ENCODE peak calls at places on chromosomes 6 and 20, in ten cellular contexts. E is astrocyte, H is tibial nerve, N is fibroblast of villous mesenchyme, L is neural progenitor cell, Y is GM23338, T is ovary, C is HFF-Myc, V is AG04450, W is esophagus squamous epithelium. J is an unnamed sample.

GRCh38 chr6:142819603-142820335 is 125.2 kb downstream of the HIVEP2 start:
- DNase-seq in E (peak), H (no peak), N (peak), L (no peak), Y (no peak), T (no peak), C (no peak), V (no peak), W (no peak), J (no peak)

GRCh38 chr20:23147964-23148720 is 62.0 kb upstream of the CD93 start:
- DNase-seq in E (peak), H (peak), N (peak), L (no peak), Y (no peak), T (no peak), C (no peak), V (no peak), W (no peak), J (no peak)

GRCh38 chr20:33531047-33531877 is 41.4 kb downstream of the CBFA2T2 start:
- DNase-seq in E (peak), H (no peak), N (peak), L (peak), Y (no peak), T (no peak), C (no peak), V (no peak), W (no peak), J (no peak)

GRCh38 chr6:111810321-111811235 is 62.7 kb downstream of the FYN start:
- DNase-seq in E (peak), H (no peak), N (no peak), L (no peak), Y (no peak), T (no peak), C (no peak), V (no peak), W (no peak), J (no peak)

GRCh38 chr6:20692023-20692422 is 157.8 kb downstream of the CDKAL1 start:
- DNase-seq in E (no peak), H (no peak), N (peak), L (no peak), Y (no peak), T (no peak), C (no peak), V (no peak), W (no peak), J (no peak)

GRCh38 chr6:72649032-72649984 is 27.4 kb downstream of the KCNQ5 start:
- DNase-seq in E (peak), H (peak), N (peak), L (no peak), Y (no peak), T (no peak), C (peak), V (peak), W (no peak), J (peak)

GRCh38 chr20:43549416-43550136 is 9.3 kb upstream of the SGK2 start:
- DNase-seq in E (no peak), H (no peak), N (no peak), L (no peak), Y (no peak), T (no peak), C (no peak), V (no peak), W (no peak), J (no peak)

GRCh38 chr20:63102720-63103375 is 96.1 kb upstream of the BHLHE23 start:
- DNase-seq in E (no peak), H (no peak), N (peak), L (peak), Y (peak), T (no peak), C (no peak), V (no peak), W (no peak), J (no peak)

GRCh38 chr6:40695114-40695513 is 108.0 kb upstream of the LRFN2 start:
- DNase-seq in E (no peak), H (no peak), N (no peak), L (peak), Y (peak), T (no peak), C (no peak), V (no peak), W (no peak), J (no peak)

DNA sequence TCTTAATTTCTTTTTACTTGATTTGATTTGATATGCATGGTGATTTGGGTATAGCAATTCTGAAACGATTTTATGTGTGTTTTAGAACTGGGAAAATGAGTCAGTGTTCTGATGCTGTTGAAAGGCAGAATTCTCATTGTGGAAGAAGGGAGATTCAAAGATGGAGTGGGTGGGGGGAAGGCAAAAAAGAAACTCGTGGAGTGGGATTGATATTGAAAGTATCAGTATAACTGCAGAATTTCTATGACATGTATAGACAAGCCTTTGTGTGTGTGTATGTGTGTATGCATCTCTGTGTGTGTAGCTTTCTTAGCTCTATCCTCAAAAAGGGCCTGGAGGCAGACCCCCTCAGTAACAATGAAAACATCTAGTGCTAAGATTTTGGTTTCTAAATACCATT is 184.3 kb upstream of the OLIG3 start:
- DNase-seq in E (no peak), H (no peak), N (no peak), L (no peak), Y (no peak), T (no peak), C (no peak), V (no peak), W (no peak), J (no peak)
- H3K4me3 ChIP-seq in E (no peak), H (no peak), N (no peak), L (no peak), Y (no peak), T (no peak), C (no peak), V (no peak), W (no peak), J (no peak)

DNA sequence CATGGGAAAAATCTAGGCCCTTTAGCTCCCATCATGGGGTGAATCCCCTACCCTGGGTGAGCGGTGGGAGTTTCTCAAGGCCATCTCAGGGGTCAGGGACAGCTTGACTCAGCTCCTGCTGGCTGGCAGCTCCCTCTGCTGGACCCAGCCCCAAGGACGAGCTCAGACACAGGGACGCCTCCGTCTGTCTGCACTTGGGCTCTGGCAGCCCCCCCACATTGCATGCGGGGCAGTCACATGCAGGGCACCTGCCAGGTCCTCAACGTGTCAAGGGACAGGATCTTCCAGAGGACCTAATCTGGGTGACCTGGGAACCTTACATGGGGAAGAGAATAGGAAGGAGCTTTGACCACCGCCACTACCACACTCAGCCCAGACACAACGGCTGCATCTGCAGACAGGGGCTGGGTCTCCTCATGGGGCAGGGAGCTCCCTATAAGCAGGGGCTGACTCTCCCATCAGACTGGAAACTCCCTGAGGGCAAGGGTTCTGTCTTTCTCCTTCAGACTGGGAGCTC is 173.4 kb downstream of the MRPL14 start:
- DNase-seq in E (no peak), H (no peak), N (peak), L (peak), Y (peak), T (peak), C (no peak), V (no peak), W (no peak), J (no peak)
- TF ChIP-seq CTCF in E (no peak), H (no peak), N (peak), L (peak), Y (peak), T (no peak), C (peak), V (peak), W (no peak), J (peak)

DNA sequence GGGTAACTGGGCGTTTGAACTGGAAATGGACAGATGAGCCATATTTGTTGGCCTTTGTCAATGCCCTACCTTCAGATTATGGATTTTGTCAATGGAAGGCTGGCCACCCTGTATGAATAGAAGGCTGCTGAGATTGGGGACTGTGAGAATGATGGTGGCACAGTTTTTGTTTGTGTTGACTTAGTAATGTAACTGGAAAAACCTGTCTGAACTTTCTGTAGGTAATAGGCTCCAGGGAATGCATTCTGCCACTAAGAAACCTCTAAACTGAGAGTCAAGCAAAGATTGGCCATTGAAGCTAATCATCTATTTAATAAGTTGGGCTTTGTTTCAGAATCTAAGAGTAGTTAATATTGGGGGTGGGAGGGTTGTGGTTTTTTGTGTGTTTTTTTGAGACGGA is 97.5 kb downstream of the FOXO3 start:
- DNase-seq in E (no peak), H (no peak), N (no peak), L (no peak), Y (no peak), T (no peak), C (no peak), V (no peak), W (no peak), J (no peak)
- H3K4me3 ChIP-seq in E (no peak), H (peak), N (no peak), L (no peak), Y (no peak), T (no peak), C (no peak), V (no peak), W (peak), J (no peak)

GRCh38 chr6:39003072-39003471 is 45.5 kb upstream of the GLP1R start:
- DNase-seq in E (no peak), H (no peak), N (no peak), L (peak), Y (peak), T (no peak), C (no peak), V (no peak), W (no peak), J (no peak)

GRCh38 chr6:38996676-38997075 is 51.9 kb upstream of the GLP1R start:
- DNase-seq in E (no peak), H (no peak), N (no peak), L (no peak), Y (no peak), T (no peak), C (no peak), V (no peak), W (no peak), J (no peak)

DNA sequence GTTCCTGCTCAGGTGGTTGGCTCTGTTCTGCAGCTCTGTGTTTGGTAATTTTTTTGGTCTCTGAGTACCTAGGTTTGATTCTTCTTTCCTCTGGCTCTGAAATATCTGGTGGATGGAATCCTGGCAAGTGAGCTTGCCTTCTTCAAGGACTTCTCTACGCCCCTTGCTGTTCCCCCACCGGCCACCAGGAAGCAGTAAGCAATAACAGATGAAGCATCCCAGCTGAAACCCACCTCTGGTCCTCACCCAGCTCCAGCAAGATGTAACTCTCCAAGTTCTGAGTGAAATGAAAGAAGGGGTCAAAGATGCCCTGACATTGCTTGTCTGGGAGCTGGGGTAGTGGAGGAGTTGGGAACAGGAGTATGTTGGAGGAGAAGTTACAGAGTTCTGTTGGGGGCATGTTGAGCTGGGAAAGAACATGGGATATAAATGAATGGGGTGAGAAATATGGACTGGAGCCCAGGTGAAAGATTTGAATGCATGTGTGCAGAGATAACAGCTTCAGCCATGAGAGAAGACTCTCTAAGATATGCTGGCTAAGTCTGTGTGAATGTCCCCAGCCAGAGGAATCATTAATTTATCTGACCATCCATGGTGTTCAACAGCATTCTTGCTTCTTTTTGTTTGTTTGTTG is 51.3 kb upstream of the GLP1R start:
- DNase-seq in E (no peak), H (no peak), N (peak), L (peak), Y (peak), T (no peak), C (no peak), V (no peak), W (no peak), J (no peak)
- TF ChIP-seq CTCF in E (peak), H (peak), N (peak), L (peak), Y (peak), T (no peak), C (peak), V (peak), W (peak), J (peak)

GRCh38 chr20:59040682-59041081 is 1.9 kb downstream of the PRELID3B start:
- DNase-seq in E (no peak), H (no peak), N (no peak), L (no peak), Y (no peak), T (no peak), C (no peak), V (no peak), W (no peak), J (no peak)
- H3K4me3 ChIP-seq in E (no peak), H (no peak), N (no peak), L (no peak), Y (no peak), T (no peak), C (peak), V (no peak), W (no peak), J (no peak)

GRCh38 chr20:41006936-41007871 is 21.4 kb upstream of the TOP1 start:
- DNase-seq in E (no peak), H (no peak), N (no peak), L (no peak), Y (no peak), T (no peak), C (no peak), V (no peak), W (no peak), J (no peak)

GRCh38 chr20:41004561-41005360 is 23.9 kb upstream of the TOP1 start:
- DNase-seq in E (peak), H (no peak), N (no peak), L (no peak), Y (no peak), T (no peak), C (no peak), V (no peak), W (no peak), J (no peak)

GRCh38 chr20:41006126-41006935 is 22.3 kb upstream of the TOP1 start:
- DNase-seq in E (no peak), H (no peak), N (no peak), L (no peak), Y (peak), T (no peak), C (no peak), V (no peak), W (no peak), J (no peak)

GRCh38 chr20:41003143-41003932 is 25.3 kb upstream of the TOP1 start:
- DNase-seq in E (peak), H (peak), N (peak), L (no peak), Y (peak), T (no peak), C (peak), V (peak), W (peak), J (peak)

DNA sequence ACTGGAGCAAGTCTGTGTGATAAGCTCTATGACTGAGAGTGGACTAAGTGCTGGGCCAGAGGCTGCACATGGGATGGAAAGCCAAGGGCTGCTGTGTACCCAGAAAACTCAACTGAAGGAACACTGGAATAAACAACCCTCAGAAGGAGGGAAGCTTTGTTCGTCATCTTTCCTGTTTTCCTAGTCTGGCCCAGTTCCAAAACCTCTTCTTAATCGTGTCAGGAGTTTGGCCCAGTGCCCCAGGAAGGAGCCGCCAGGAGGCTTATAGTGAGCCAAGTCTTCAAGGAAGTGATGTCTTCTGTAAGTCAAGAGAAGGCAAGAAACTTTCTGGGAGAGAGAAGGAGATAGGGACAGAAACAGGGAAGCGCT is 23.3 kb upstream of the TOP1 start:
- DNase-seq in E (peak), H (peak), N (peak), L (no peak), Y (no peak), T (peak), C (peak), V (peak), W (peak), J (no peak)
- TF ChIP-seq CTCF in E (no peak), H (no peak), N (no peak), L (no peak), Y (no peak), T (no peak), C (no peak), V (no peak), W (no peak), J (no peak)

GRCh38 chr20:37915800-37916570 is 13.1 kb downstream of the VSTM2L start:
- DNase-seq in E (no peak), H (no peak), N (no peak), L (peak), Y (peak), T (peak), C (no peak), V (no peak), W (no peak), J (no peak)
- H3K4me3 ChIP-seq in E (no peak), H (no peak), N (no peak), L (peak), Y (peak), T (no peak), C (no peak), V (no peak), W (no peak), J (no peak)

GRCh38 chr6:169961772-169962561 is 210.5 kb downstream of the ERMARD start:
- DNase-seq in E (no peak), H (no peak), N (no peak), L (peak), Y (peak), T (peak), C (no peak), V (no peak), W (no peak), J (no peak)
- TF ChIP-seq CTCF in E (no peak), H (peak), N (peak), L (peak), Y (peak), T (peak), C (no peak), V (no peak), W (peak), J (no peak)